ENCODE peak calls at places on chromosomes 6 and 20, in seven cellular contexts. P is mucosa of descending colon, I is lower leg skin, N is fibroblast of pulmonary artery, C is B cell, L is GM13977, R is endothelial cell. U is an unnamed sample.

GRCh38 chr20:5195655-5196054 is 68.8 kb downstream of the CDS2 start:
- DNase-seq in P (no peak), I (no peak), L (no peak), C (no peak), R (no peak), N (no peak), U (no peak)

GRCh38 chr6:151313060-151313459 is 73.3 kb downstream of the AKAP12 start:
- DNase-seq in P (no peak), L (no peak), C (no peak), I (no peak), R (no peak), N (peak), U (no peak)

GRCh38 chr6:80329496-80329895 is 223.0 kb downstream of the BCKDHB start:
- DNase-seq in N (no peak), C (no peak), R (no peak), P (no peak), L (no peak), I (no peak), U (no peak)

GRCh38 chr6:118892248-118893094 is 1.5 kb upstream of the ASF1A start:
- DNase-seq in N (no peak), L (no peak), P (no peak), R (no peak), I (no peak), C (no peak), U (no peak)

GRCh38 chr6:111484655-111484974 is 1.6 kb upstream of the REV3L start:
- DNase-seq in R (no peak), P (peak), N (no peak), L (no peak), C (no peak), I (no peak), U (no peak)

GRCh38 chr6:72348926-72349325 is 272.9 kb upstream of the KCNQ5 start:
- DNase-seq in L (no peak), I (no peak), P (no peak), R (no peak), N (peak), C (no peak), U (no peak)

GRCh38 chr6:136317023-136317649 is 27.5 kb upstream of the BCLAF1 start:
- DNase-seq in R (peak), P (peak), N (peak), C (peak), I (peak), L (peak), U (peak)

GRCh38 chr20:35732644-35732982 is 9.4 kb downstream of the RBM39 start:
- DNase-seq in I (no peak), P (no peak), C (no peak), L (no peak), N (no peak), R (no peak), U (no peak)

GRCh38 chr6:151647871-151648639 is 154.2 kb downstream of the CCDC170 start:
- DNase-seq in R (peak), L (no peak), N (peak), I (no peak), P (peak), C (no peak), U (no peak)

GRCh38 chr6:12011276-12012112 is 618 bp upstream of the HIVEP1 start:
- DNase-seq in L (peak), R (peak), I (peak), C (peak), N (peak), P (peak), U (peak)

GRCh38 chr20:62466806-62467537 is 8.8 kb downstream of the GATA5 start:
- DNase-seq in N (no peak), P (no peak), C (no peak), L (no peak), I (no peak), R (no peak), U (no peak)

GRCh38 chr6:163419413-163420314 is 5.1 kb downstream of the QKI start:
- DNase-seq in R (no peak), I (no peak), N (peak), L (no peak), C (no peak), P (no peak), U (no peak)

GRCh38 chr6:91434135-91434534 is 847.3 kb upstream of the MAP3K7 start:
- DNase-seq in C (no peak), I (no peak), P (no peak), R (no peak), L (no peak), N (no peak), U (no peak)

GRCh38 chr6:17630511-17631073 is 30.5 kb downstream of the FAM8A1 start:
- DNase-seq in P (no peak), L (no peak), C (no peak), N (peak), I (no peak), R (no peak), U (no peak)

GRCh38 chr6:28281288-28282064 is at the start of gene PGBD1:
- DNase-seq in P (peak), N (peak), C (peak), R (peak), L (peak), I (peak), U (peak)

GRCh38 chr6:11972270-11972669 is 39.8 kb upstream of the HIVEP1 start:
- DNase-seq in I (no peak), L (no peak), P (no peak), R (no peak), C (no peak), N (no peak), U (no peak)

GRCh38 chr20:4544765-4545164 is 176.9 kb upstream of the PRND start:
- DNase-seq in R (no peak), C (no peak), P (no peak), N (peak), L (no peak), I (no peak), U (no peak)

GRCh38 chr20:17610566-17611289 is 40.9 kb downstream of the DSTN start:
- DNase-seq in L (peak), C (no peak), I (peak), N (no peak), R (no peak), P (peak), U (no peak)

GRCh38 chr20:46139243-46139889 is 21.3 kb downstream of the CD40 start:
- DNase-seq in I (no peak), L (no peak), N (no peak), R (no peak), P (no peak), C (no peak), U (no peak)
- TF ChIP-seq CTCF in I (no peak), L (no peak), N (no peak), R (no peak), P (no peak), C (no peak), U (no peak)

GRCh38 chr20:48295445-48295903 is 510.2 kb upstream of the SULF2 start:
- DNase-seq in N (peak), R (peak), P (no peak), C (no peak), I (no peak), L (no peak), U (no peak)
- TF ChIP-seq CTCF in N (peak), R (no peak), P (no peak), C (no peak), I (no peak), L (no peak), U (no peak)

DNA sequence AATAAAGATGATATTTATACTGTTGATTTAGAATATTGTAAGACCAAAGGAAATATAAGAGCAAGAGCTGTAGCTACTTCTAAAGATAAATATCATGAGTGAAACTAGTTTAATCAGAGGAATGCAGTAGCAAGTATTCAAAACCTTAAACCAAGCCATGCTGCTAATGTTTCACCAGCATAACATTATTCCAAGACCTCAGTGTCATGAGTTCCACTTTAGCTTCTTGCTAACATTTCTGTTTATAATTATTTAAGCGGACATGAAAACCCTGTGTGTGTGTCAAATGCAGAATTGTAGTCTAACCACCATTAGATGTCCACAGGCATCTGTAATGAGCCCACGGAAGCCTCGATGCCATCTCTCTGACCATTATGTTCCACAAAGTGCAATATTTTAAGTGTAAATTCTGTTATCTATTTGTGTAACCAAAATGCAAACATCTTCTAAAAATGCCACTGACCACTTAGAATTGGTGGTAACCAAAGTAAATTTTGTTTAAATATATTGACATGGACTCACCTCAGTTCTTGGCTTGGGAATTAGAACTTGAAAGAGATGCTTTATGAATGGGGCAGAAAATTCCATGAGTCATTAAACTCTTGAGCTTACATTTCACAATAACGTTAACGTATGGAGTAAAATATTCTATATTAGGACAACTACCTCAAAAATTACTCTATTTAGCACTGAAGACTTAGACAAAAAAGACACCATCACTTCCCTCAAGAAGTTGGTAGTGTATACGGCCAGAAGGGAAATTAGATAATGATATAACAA is 752.4 kb upstream of the MARCKS start:
- DNase-seq in C (no peak), I (no peak), N (no peak), R (no peak), P (no peak), L (no peak), U (no peak)
- TF ChIP-seq CTCF in C (no peak), I (no peak), N (no peak), R (no peak), P (no peak), L (no peak), U (no peak)

GRCh38 chr6:4791174-4791573 is 15.0 kb downstream of the CDYL start:
- DNase-seq in P (no peak), L (no peak), C (no peak), R (no peak), I (no peak), N (no peak), U (no peak)

GRCh38 chr6:4790158-4790899 is 14.1 kb downstream of the CDYL start:
- DNase-seq in P (no peak), R (no peak), I (no peak), C (no peak), L (no peak), N (no peak), U (no peak)

GRCh38 chr6:4786936-4787504 is 10.8 kb downstream of the CDYL start:
- DNase-seq in R (no peak), L (no peak), I (no peak), N (no peak), C (no peak), P (no peak), U (no peak)

GRCh38 chr6:4788482-4788881 is 12.3 kb downstream of the CDYL start:
- DNase-seq in C (no peak), L (no peak), R (no peak), I (no peak), P (no peak), N (no peak), U (no peak)

GRCh38 chr6:4788953-4789584 is 12.9 kb downstream of the CDYL start:
- DNase-seq in L (no peak), N (no peak), C (peak), R (no peak), P (no peak), I (no peak), U (no peak)
- TF ChIP-seq CTCF in L (peak), N (no peak), C (peak), R (no peak), P (no peak), I (no peak), U (no peak)

GRCh38 chr6:22145823-22146379 is 150.9 kb downstream of the PRL start:
- DNase-seq in L (no peak), I (no peak), N (peak), R (peak), C (no peak), P (peak), U (no peak)
- TF ChIP-seq CTCF in L (no peak), I (no peak), N (peak), R (no peak), C (no peak), P (no peak), U (no peak)

GRCh38 chr20:11387189-11387754 is 530.4 kb upstream of the BTBD3 start:
- DNase-seq in C (no peak), L (no peak), P (no peak), R (no peak), N (peak), I (no peak), U (no peak)
- TF ChIP-seq CTCF in C (no peak), L (no peak), P (no peak), R (no peak), N (no peak), I (no peak), U (no peak)

GRCh38 chr20:61353261-61353995 is 101.4 kb downstream of the CDH4 start:
- DNase-seq in N (no peak), I (no peak), C (no peak), P (no peak), L (no peak), R (no peak), U (no peak)
- TF ChIP-seq CTCF in N (no peak), I (no peak), C (no peak), P (no peak), L (no peak), R (no peak), U (no peak)

U was measured in natural killer cell.